ENCODE peak calls at places on chromosomes 16 and 17, in six cellular contexts. M, H, L, A, O and J are unnamed samples. For H3K4me1, the result is how much of the 10 kb centered on the place peaks cover.

GRCh38 chr16:21166561-21166961 is 8.1 kb downstream of the LDAF1 start:
- DNase-seq in O (no peak), M (no peak), L (no peak), A (no peak), H (no peak), J (no peak)

GRCh38 chr17:76925333-76925935 is 57.2 kb downstream of the MGAT5B start:
- DNase-seq in O (no peak), L (no peak), A (no peak), H (no peak), M (no peak), J (no peak)

GRCh38 chr17:79850571-79851460 is 11.6 kb upstream of the CBX4 start:
- DNase-seq in M (no peak), A (no peak), L (no peak), H (no peak), O (peak), J (no peak)

GRCh38 chr17:503449-503700 is 150.8 kb upstream of the RPH3AL start:
- DNase-seq in O (no peak), A (no peak), L (no peak), H (no peak), M (no peak), J (no peak)

GRCh38 chr17:63843387-63844292 is 1.2 kb upstream of the SMARCD2 start:
- DNase-seq in H (peak), O (no peak), M (peak), A (peak), L (peak), J (peak)

GRCh38 chr16:14302399-14303181 is 231.5 kb downstream of the MRTFB start:
- DNase-seq in M (peak), H (peak), A (no peak), L (no peak), O (no peak), J (peak)

GRCh38 chr16:85570735-85571562 is 42.2 kb upstream of the GSE1 start:
- DNase-seq in M (no peak), H (no peak), O (no peak), A (peak), L (no peak), J (peak)

GRCh38 chr16:24854607-24855171 is 8.9 kb downstream of the SLC5A11 start:
- DNase-seq in L (no peak), H (no peak), A (no peak), O (no peak), M (no peak), J (no peak)

GRCh38 chr16:4529085-4530060 is 9.2 kb downstream of the CDIP1 start:
- DNase-seq in M (no peak), O (no peak), L (no peak), H (no peak), A (no peak), J (peak)

GRCh38 chr16:3690991-3691720 is 26.2 kb downstream of the TRAP1 start:
- DNase-seq in O (no peak), A (no peak), M (peak), L (no peak), H (peak), J (no peak)

GRCh38 chr17:43517615-43518386 is 28.3 kb downstream of the ETV4 start:
- DNase-seq in L (no peak), H (no peak), O (no peak), A (no peak), M (no peak), J (no peak)

GRCh38 chr17:71407972-71408371 is 712.8 kb upstream of the SOX9 start:
- DNase-seq in M (no peak), L (no peak), O (no peak), A (no peak), H (no peak), J (no peak)

GRCh38 chr17:79750650-79751545 is 20.2 kb downstream of the ENPP7 start:
- DNase-seq in A (no peak), O (no peak), H (no peak), L (no peak), M (peak), J (no peak)

GRCh38 chr17:80308672-80309517 is 48.2 kb downstream of the RNF213 start:
- DNase-seq in M (no peak), L (no peak), H (no peak), A (no peak), O (no peak), J (no peak)

GRCh38 chr17:77963441-77963840 is 4.9 kb downstream of the TNRC6C start:
- DNase-seq in L (no peak), H (no peak), O (no peak), M (no peak), A (peak), J (peak)

GRCh38 chr16:586047-586644 is 3.7 kb upstream of the RAB40C start:
- DNase-seq in H (no peak), L (no peak), M (no peak), O (no peak), A (no peak), J (no peak)

GRCh38 chr17:16989953-16990860 is 18.3 kb upstream of the TNFRSF13B start:
- DNase-seq in H (no peak), M (no peak), L (no peak), O (no peak), A (no peak), J (no peak)

GRCh38 chr16:19589771-19590302 is 34.3 kb downstream of the VPS35L start:
- DNase-seq in A (no peak), O (no peak), M (no peak), L (no peak), H (no peak), J (no peak)

GRCh38 chr17:77130521-77130920 is 10.2 kb upstream of the SEC14L1 start:
- DNase-seq in M (peak), L (no peak), H (no peak), O (no peak), A (no peak), J (no peak)

GRCh38 chr17:48732688-48733629 is 4.4 kb upstream of the HOXB13 start:
- DNase-seq in L (no peak), M (no peak), O (no peak), A (no peak), H (no peak), J (no peak)

GRCh38 chr16:16154292-16154951 is 68.9 kb downstream of the ABCC6 start:
- DNase-seq in A (no peak), M (peak), H (no peak), O (no peak), L (no peak), J (no peak)

GRCh38 chr17:50547736-50548083 is 736 bp downstream of the SPATA20 start:
- DNase-seq in L (no peak), O (no peak), A (no peak), H (no peak), M (no peak), J (no peak)

GRCh38 chr17:17675925-17676534 is 5.2 kb upstream of the RAI1 start:
- DNase-seq in L (no peak), O (no peak), A (no peak), M (no peak), H (peak), J (no peak)

GRCh38 chr17:75238684-75239191 is 22.7 kb downstream of the GGA3 start:
- DNase-seq in L (no peak), O (peak), A (no peak), M (peak), H (peak), J (peak)

GRCh38 chr17:74332763-74333220 is 6.8 kb downstream of the KIF19 start:
- DNase-seq in A (no peak), H (no peak), O (no peak), L (no peak), M (no peak), J (no peak)

GRCh38 chr16:73025506-73026131 is 22.3 kb downstream of the ZFHX3 start:
- DNase-seq in M (no peak), A (no peak), L (peak), H (peak), O (no peak), J (no peak)

GRCh38 chr16:64225696-64226095 is 896.2 kb downstream of the CDH11 start:
- DNase-seq in M (no peak), L (no peak), O (no peak), A (no peak), H (no peak), J (no peak)

GRCh38 chr16:1134776-1135458 is 18.0 kb upstream of the CACNA1H start:
- DNase-seq in O (no peak), L (no peak), H (no peak), A (no peak), M (no peak), J (no peak)

GRCh38 chr16:47519543-47519942 is 58.4 kb downstream of the PHKB start:
- DNase-seq in M (no peak), H (no peak), L (no peak), O (no peak), A (no peak), J (no peak)

GRCh38 chr17:6483507-6483906 is 39.3 kb downstream of the PIMREG start:
- DNase-seq in H (no peak), A (no peak), M (no peak), L (no peak), O (no peak), J (no peak)

GRCh38 chr17:41324180-41325075 is 8.9 kb upstream of the KRTAP17-1 start:
- DNase-seq in L (no peak), H (no peak), O (peak), A (no peak), M (no peak), J (peak)

GRCh38 chr16:8581923-8582580 is 8.3 kb downstream of the TMEM114 start:
- DNase-seq in M (no peak), H (no peak), O (no peak), L (no peak), A (no peak), J (no peak)

GRCh38 chr17:74953129-74953687 is 17.5 kb downstream of the OTOP3 start:
- DNase-seq in A (no peak), O (no peak), H (no peak), L (no peak), M (no peak), J (no peak)

GRCh38 chr17:82781894-82782274 is 30.0 kb downstream of the TBCD start:
- DNase-seq in A (peak), H (peak), M (peak), O (peak), L (peak), J (peak)

GRCh38 chr17:51045616-51046526 is 74.8 kb downstream of the SPAG9 start:
- DNase-seq in M (no peak), A (no peak), H (no peak), O (no peak), L (no peak), J (no peak)

GRCh38 chr17:77206125-77206523 is 65.4 kb downstream of the SEC14L1 start:
- DNase-seq in A (no peak), H (no peak), M (no peak), O (no peak), L (peak), J (no peak)

GRCh38 chr17:6555331-6556120 is 829 bp downstream of the PITPNM3 start:
- DNase-seq in L (no peak), M (no peak), H (no peak), A (no peak), O (no peak), J (peak)

DNA sequence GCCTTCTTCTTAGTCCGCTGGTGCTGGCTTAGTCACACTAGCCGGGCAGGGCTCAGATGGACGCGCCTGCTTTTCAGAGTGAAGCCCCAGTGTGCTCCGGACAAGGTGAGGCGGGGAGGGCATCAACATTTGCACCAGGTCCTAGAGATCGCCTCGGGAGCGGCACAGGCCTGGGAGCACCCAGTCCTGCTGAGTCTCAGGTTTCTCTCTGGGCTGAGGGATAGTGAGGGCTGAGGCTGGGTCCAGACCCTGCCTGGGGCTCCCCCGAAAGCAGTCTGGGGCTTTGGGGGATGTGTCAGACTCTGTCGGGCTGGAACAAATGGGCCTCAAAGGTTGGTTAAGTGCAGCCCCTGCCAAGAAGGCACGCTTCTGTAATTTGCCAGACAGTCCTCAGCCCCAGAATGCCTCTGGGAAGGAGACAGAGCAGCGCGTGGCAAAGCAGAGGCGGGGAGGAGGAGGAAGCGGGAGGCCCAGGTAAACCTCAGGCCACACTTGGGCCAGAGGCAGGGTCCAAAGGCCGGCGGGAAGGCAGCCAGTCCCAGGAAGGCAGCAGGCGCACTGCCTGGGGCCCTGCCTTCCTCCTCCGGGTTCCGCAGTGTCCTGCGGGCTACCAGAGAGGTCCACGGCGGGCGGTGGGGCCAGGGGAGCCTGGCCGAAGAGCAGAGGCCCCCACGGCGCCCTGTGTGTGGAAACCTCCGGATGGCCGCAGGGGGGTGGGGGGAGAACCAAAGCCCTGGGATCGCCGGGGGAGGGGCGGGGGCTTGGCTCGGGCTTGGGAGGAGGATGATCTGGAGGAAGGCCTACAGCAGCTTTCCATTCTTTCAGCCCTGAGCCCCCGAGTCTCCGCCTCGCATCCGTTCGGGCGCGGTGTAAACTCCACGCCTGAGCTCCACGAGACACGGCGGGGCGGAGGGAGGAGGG is 39.5 kb upstream of the ATP2A3 start:
- DNase-seq in M (no peak), H (no peak), O (no peak), A (no peak), L (peak), J (no peak)
- H3K4me1 ChIP-seq in M (under half), H (under half), O (under half), A (under half), L (under half), J (under half)

GRCh38 chr16:67458121-67458641 is 22.8 kb downstream of the ATP6V0D1 start:
- DNase-seq in M (no peak), L (no peak), A (peak), O (no peak), H (peak), J (no peak)
- H3K4me1 ChIP-seq in M (half or more), L (under half), A (half or more), O (under half), H (half or more), J (half or more)

GRCh38 chr17:39633570-39634183 is 3.3 kb upstream of the STARD3 start:
- DNase-seq in A (no peak), H (no peak), M (no peak), L (no peak), O (no peak), J (no peak)
- H3K4me1 ChIP-seq in A (under half), H (under half), M (under half), L (under half), O (under half), J (under half)

GRCh38 chr17:57289613-57290012 is 33.3 kb downstream of the MSI2 start:
- DNase-seq in O (no peak), M (no peak), L (no peak), A (no peak), H (no peak), J (no peak)

GRCh38 chr17:57294075-57294474 is 37.8 kb downstream of the MSI2 start:
- DNase-seq in L (no peak), O (no peak), A (no peak), M (no peak), H (no peak), J (no peak)

GRCh38 chr17:57290955-57291354 is 34.6 kb downstream of the MSI2 start:
- DNase-seq in M (no peak), A (no peak), L (no peak), H (no peak), O (no peak), J (peak)

GRCh38 chr17:57293077-57293476 is 36.8 kb downstream of the MSI2 start:
- DNase-seq in O (no peak), A (peak), H (no peak), M (peak), L (no peak), J (no peak)

DNA sequence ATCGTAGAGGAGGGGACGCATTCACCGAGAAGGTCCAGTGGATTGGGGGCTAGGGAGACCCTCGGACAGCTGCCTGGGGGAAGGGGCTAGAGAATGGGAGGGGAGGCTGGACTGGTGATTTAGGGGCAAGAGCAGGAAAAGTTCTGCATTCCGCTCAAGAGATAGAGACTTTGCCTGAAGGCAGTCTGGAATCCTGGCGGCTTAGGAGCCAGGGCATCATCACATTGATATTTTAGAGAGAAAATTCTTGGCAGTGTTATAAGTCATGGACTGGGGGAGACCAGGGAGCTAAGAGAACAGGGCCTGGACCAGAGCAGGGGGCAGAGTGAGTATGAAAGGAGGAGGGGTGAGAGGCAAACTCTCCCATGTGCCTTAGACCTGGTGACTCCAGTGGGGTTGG is 35.8 kb downstream of the MSI2 start:
- DNase-seq in O (no peak), L (no peak), H (no peak), M (no peak), A (no peak), J (no peak)
- H3K4me1 ChIP-seq in O (under half), L (under half), H (half or more), M (under half), A (half or more), J (under half)